ENCODE peak calls at places on chromosomes 11 and 22, in six cellular contexts. D, R, V, O, I and Q are unnamed samples.
A peak's percentile ranks its signal among the peaks of the same experiment; 100 is the strongest.

GRCh38 chr11:21552910-21553309 is 640.0 kb upstream of the ANO5 start:
- DNase-seq in R (no peak), D (no peak), O (no peak), V (no peak), I (no peak), Q (no peak)

GRCh38 chr11:73415854-73416615 is 39.8 kb downstream of the RELT start:
- DNase-seq in R (no peak), O (no peak), V (no peak), I (no peak), D (no peak), Q (no peak)

GRCh38 chr11:6096417-6096816 is 11.1 kb upstream of the OR56B4 start:
- DNase-seq in V (peak; percentile 83), R (no peak), D (no peak), I (no peak), O (no peak), Q (no peak)

GRCh38 chr11:9265211-9266131 is at the start of gene DENND5A:
- DNase-seq in O (peak; percentile 86), V (peak; percentile 34), R (peak; percentile 79), I (peak; percentile 74), D (no peak), Q (peak; percentile 65)

GRCh38 chr11:19702620-19703019 is 10.0 kb upstream of the NAV2 start:
- DNase-seq in R (no peak), O (no peak), V (no peak), D (no peak), I (no peak), Q (no peak)

GRCh38 chr11:30683176-30683575 is 97.0 kb upstream of the MPPED2 start:
- DNase-seq in D (no peak), O (no peak), I (no peak), V (no peak), R (peak; percentile 9), Q (no peak)

GRCh38 chr11:12800032-12800671 is 125.9 kb downstream of the TEAD1 start:
- DNase-seq in V (no peak), I (peak; percentile 48), R (peak; percentile 40), D (peak; percentile 69), O (peak; percentile 68), Q (no peak)

GRCh38 chr22:36493690-36494110 is 12.3 kb upstream of the TXN2 start:
- DNase-seq in I (peak; percentile 26), R (no peak), D (no peak), O (no peak), V (peak; percentile 67), Q (no peak)

GRCh38 chr11:122663764-122664163 is 8.2 kb downstream of the UBASH3B start:
- DNase-seq in R (no peak), I (no peak), O (no peak), D (no peak), V (no peak), Q (no peak)

GRCh38 chr22:35135165-35135564 is 69.2 kb downstream of the ISX start:
- DNase-seq in I (no peak), O (no peak), V (no peak), R (no peak), D (no peak), Q (no peak)

GRCh38 chr11:17548444-17548843 is 1.4 kb downstream of the OTOG start:
- DNase-seq in R (no peak), I (no peak), O (no peak), D (no peak), V (peak; percentile 10), Q (no peak)

GRCh38 chr11:118524356-118524755 is 2.9 kb upstream of the TTC36 start:
- DNase-seq in O (no peak), I (no peak), R (no peak), D (no peak), V (no peak), Q (no peak)

GRCh38 chr11:103929168-103929903 is 107.1 kb upstream of the DDI1 start:
- DNase-seq in I (no peak), O (no peak), D (no peak), R (no peak), V (peak; percentile 25), Q (no peak)

GRCh38 chr11:14384338-14384737 is 25.4 kb upstream of the RRAS2 start:
- DNase-seq in D (no peak), R (peak; percentile 94), I (no peak), V (no peak), O (no peak), Q (no peak)

GRCh38 chr22:49352361-49353169 is 475.1 kb downstream of the BRD1 start:
- DNase-seq in I (no peak), V (no peak), R (no peak), D (no peak), O (no peak), Q (no peak)

GRCh38 chr11:46370253-46370652 is 11.2 kb upstream of the MDK start:
- DNase-seq in V (no peak), R (no peak), D (no peak), I (no peak), O (no peak), Q (no peak)

GRCh38 chr11:38208951-38209350 is 1610.9 kb upstream of the RAG2 start:
- DNase-seq in D (no peak), I (no peak), O (no peak), V (no peak), R (no peak), Q (no peak)

GRCh38 chr22:19194751-19195536 is 16.4 kb upstream of the SLC25A1 start:
- DNase-seq in V (no peak), D (no peak), O (no peak), I (no peak), R (no peak), Q (no peak)

GRCh38 chr11:73661035-73661628 is 14.8 kb downstream of the PLEKHB1 start:
- DNase-seq in D (peak; percentile 46), I (peak; percentile 93), V (peak; percentile 73), O (peak; percentile 88), R (peak; percentile 81), Q (peak; percentile 87)

GRCh38 chr11:67457453-67457852 is 2.3 kb downstream of the CABP4 start:
- DNase-seq in I (no peak), D (no peak), O (no peak), R (no peak), V (no peak), Q (no peak)

GRCh38 chr22:38462960-38463784 is 4.7 kb upstream of the KDELR3 start:
- DNase-seq in D (no peak), O (peak; percentile 51), R (no peak), I (peak; percentile 35), V (peak; percentile 62), Q (no peak)

GRCh38 chr11:86108146-86108545 is 39.3 kb upstream of the PICALM start:
- DNase-seq in R (no peak), D (no peak), V (no peak), I (no peak), O (no peak), Q (no peak)

GRCh38 chr22:46726066-46726985 is 11.7 kb downstream of the CERK start:
- DNase-seq in I (no peak), D (no peak), O (peak; percentile 58), V (no peak), R (no peak), Q (no peak)

GRCh38 chr11:2555376-2555775 is 110.6 kb downstream of the KCNQ1 start:
- DNase-seq in O (no peak), D (no peak), V (no peak), I (no peak), R (no peak), Q (no peak)

GRCh38 chr11:9858218-9858617 is 194.3 kb downstream of the SWAP70 start:
- DNase-seq in O (no peak), D (no peak), R (peak; percentile 8), V (no peak), I (no peak), Q (no peak)

GRCh38 chr22:25658641-25659040 is 83.3 kb upstream of the MYO18B start:
- DNase-seq in V (no peak), O (no peak), D (no peak), I (no peak), R (peak; percentile 20), Q (no peak)

GRCh38 chr11:126461996-126462395 is 106.5 kb downstream of the ST3GAL4 start:
- DNase-seq in V (no peak), O (no peak), R (no peak), D (no peak), I (no peak), Q (no peak)

GRCh38 chr11:85666687-85667086 is 1.8 kb upstream of the CREBZF start:
- DNase-seq in O (no peak), I (no peak), R (no peak), D (no peak), V (no peak), Q (no peak)

GRCh38 chr11:877565-877964 is 33.0 kb downstream of the CHID1 start:
- DNase-seq in R (no peak), I (no peak), V (peak; percentile 62), D (no peak), O (no peak), Q (peak; percentile 49)

GRCh38 chr11:70464509-70465361 is 66.4 kb downstream of the CTTN start:
- DNase-seq in V (no peak), O (no peak), D (no peak), I (no peak), R (no peak), Q (no peak)

GRCh38 chr11:40274017-40274416 is 1185.4 kb downstream of the LRRC4C start:
- DNase-seq in O (no peak), R (peak; percentile 63), V (no peak), D (no peak), I (no peak), Q (no peak)

GRCh38 chr11:76239483-76240142 is 33.3 kb upstream of the WNT11 start:
- DNase-seq in D (no peak), V (no peak), R (no peak), I (no peak), O (no peak), Q (no peak)

GRCh38 chr11:134474942-134475341 is 62.9 kb upstream of the B3GAT1 start:
- DNase-seq in V (no peak), I (no peak), O (no peak), D (no peak), R (no peak), Q (peak; percentile 5)

GRCh38 chr11:117605331-117605730 is 191.7 kb downstream of the DSCAML1 start:
- DNase-seq in I (no peak), R (no peak), V (no peak), O (no peak), D (no peak), Q (no peak)

GRCh38 chr11:125974284-125974683 is 28.4 kb downstream of the VSIG10L2 start:
- DNase-seq in D (no peak), I (no peak), R (no peak), V (no peak), O (no peak), Q (no peak)

GRCh38 chr11:63912678-63913077 is 4.3 kb downstream of the RCOR2 start:
- DNase-seq in R (no peak), I (no peak), O (no peak), D (no peak), V (no peak), Q (no peak)
- TF ChIP-seq CTCF in R (no peak), I (no peak), O (no peak), D (no peak), V (peak; percentile 27), Q (no peak)

GRCh38 chr11:57546869-57547518 is 9.6 kb downstream of the SMTNL1 start:
- DNase-seq in R (peak; percentile 23), I (no peak), V (no peak), O (no peak), D (no peak), Q (no peak)
- TF ChIP-seq CTCF in R (peak; percentile 9), I (no peak), V (no peak), O (no peak), D (peak; percentile 36), Q (no peak)

GRCh38 chr22:18121436-18122253 is 11.0 kb downstream of the TUBA8 start:
- DNase-seq in V (no peak), I (no peak), O (no peak), R (no peak), D (no peak), Q (no peak)
- TF ChIP-seq CTCF in V (no peak), I (no peak), O (no peak), R (no peak), D (no peak), Q (no peak)

GRCh38 chr11:7348432-7349298 is 97.0 kb downstream of the SYT9 start:
- DNase-seq in V (no peak), O (no peak), I (no peak), D (no peak), R (no peak), Q (no peak)
- TF ChIP-seq CTCF in V (no peak), O (no peak), I (no peak), D (no peak), R (no peak), Q (no peak)